ENCODE peak calls at places on chromosomes 5 and 9, in four cellular contexts. V is HepG2, P is HCT116, D is K562. A is an unnamed sample.
A peak's percentile ranks its signal among the peaks of the same experiment; 100 is the strongest.

GRCh38 chr5:138738399-138738798 is 14.8 kb upstream of the CTNNA1 start:
- DNase-seq in V (no peak), P (no peak), D (no peak), A (no peak)

GRCh38 chr5:38996123-38996522 is 78.1 kb downstream of the RICTOR start:
- DNase-seq in V (no peak), P (no peak), D (no peak), A (no peak)

GRCh38 chr5:134227259-134227658 is 1.4 kb upstream of the PPP2CA start:
- DNase-seq in V (peak; percentile 25), P (no peak), D (peak; percentile 39), A (no peak)

GRCh38 chr9:122128432-122129343 is 30.9 kb downstream of the NDUFA8 start:
- DNase-seq in V (no peak), P (no peak), D (no peak), A (no peak)

GRCh38 chr5:147445093-147445492 is 64.8 kb downstream of the DPYSL3 start:
- DNase-seq in V (no peak), P (no peak), D (no peak), A (no peak)

GRCh38 chr5:179866241-179867078 is 7.8 kb upstream of the MRNIP start:
- DNase-seq in V (no peak), P (no peak), D (no peak), A (no peak)

GRCh38 chr5:83172655-83173054 is 95.3 kb downstream of the XRCC4 start:
- DNase-seq in V (no peak), P (no peak), D (no peak), A (no peak)

GRCh38 chr5:6633469-6634326 is 458 bp downstream of the SRD5A1 start:
- DNase-seq in V (no peak), P (no peak), D (peak; percentile 43), A (no peak)

GRCh38 chr9:9912459-9912858 is 700.3 kb downstream of the PTPRD start:
- DNase-seq in V (no peak), P (no peak), D (no peak), A (no peak)

GRCh38 chr5:147626494-147626893 is 116.6 kb upstream of the DPYSL3 start:
- DNase-seq in V (no peak), P (no peak), D (no peak), A (no peak)

GRCh38 chr5:14114615-14115251 is 28.4 kb upstream of the TRIO start:
- DNase-seq in V (no peak), P (no peak), D (no peak), A (no peak)

GRCh38 chr5:61327761-61328753 is 4.0 kb upstream of the ZSWIM6 start:
- DNase-seq in V (peak; percentile 56), P (no peak), D (peak; percentile 13), A (no peak)

GRCh38 chr5:40570408-40571129 is 109.1 kb upstream of the PTGER4 start:
- DNase-seq in V (no peak), P (no peak), D (no peak), A (peak; percentile 78)

GRCh38 chr5:149916317-149917072 is 28.1 kb downstream of the PDE6A start:
- DNase-seq in V (no peak), P (no peak), D (no peak), A (no peak)

GRCh38 chr5:132069561-132069960 is 4.0 kb upstream of the CSF2 start:
- DNase-seq in V (no peak), P (no peak), D (no peak), A (no peak)

GRCh38 chr9:119763260-119763659 is 394.0 kb upstream of the BRINP1 start:
- DNase-seq in V (no peak), P (no peak), D (no peak), A (no peak)

GRCh38 chr9:128385493-128386205 is 14.5 kb downstream of the URM1 start:
- DNase-seq in V (no peak), P (no peak), D (no peak), A (no peak)

DNA sequence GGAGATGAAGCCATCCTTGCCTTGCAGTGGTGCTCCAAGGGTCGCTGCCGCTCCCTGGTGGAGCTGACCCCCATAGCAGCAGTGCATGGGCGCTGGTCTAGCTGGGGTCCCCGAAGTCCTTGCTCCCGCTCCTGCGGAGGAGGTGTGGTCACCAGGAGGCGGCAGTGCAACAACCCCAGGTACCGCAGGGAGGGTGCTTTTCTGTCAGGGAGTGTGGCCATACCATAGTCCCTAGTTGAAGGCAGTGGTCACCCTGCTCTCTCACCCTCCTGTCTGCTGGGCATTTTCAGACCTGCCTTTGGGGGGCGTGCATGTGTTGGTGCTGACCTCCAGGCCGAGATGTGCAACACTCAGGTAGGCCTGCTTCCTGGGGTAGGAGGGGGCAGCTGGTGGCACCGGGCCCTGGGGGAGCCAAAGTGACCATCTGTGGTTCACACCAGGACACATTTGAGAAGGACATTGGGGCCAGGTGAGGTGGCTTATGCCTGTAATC is 11.2 kb downstream of the ADAMTS13 start:
- DNase-seq in V (no peak), P (no peak), D (no peak), A (no peak)
- H3K4me3 ChIP-seq in V (no peak overlapping the region), P (no peak overlapping the region), D (no peak overlapping the region), A (no peak overlapping the region)

DNA sequence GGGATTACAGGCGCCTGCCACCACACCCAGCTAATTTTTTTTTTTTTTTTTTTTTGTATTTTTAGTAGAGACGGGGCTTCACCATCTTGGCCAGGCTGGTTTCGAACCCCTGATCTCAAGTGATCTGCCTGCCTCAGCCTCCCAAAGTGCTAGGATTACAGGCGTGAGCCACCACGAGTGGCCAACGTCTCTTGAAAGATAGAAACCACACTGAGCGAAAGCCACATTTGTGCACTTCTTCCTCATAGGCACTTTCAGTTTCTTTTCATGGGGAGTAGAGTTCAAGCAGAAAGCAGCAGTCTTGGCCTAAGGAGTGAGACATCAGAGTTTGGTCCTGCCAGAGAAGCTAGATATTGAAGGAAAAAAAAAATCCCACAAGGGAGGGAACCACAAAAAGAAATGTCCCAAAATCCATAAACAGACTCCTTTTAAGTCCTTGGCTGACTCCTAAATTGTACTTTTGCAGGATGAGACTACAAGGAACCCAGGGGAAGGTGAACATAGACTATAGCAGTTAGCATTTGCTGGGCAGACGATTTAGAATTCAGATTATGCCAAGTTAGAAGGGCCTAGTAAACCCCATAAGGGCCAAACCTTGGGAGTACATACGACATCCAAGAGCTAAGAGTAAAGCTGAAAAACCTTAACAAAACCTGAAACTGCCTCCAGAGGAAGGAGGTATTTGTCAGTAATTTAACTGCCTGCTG is 43.9 kb upstream of the GLIPR2 start:
- DNase-seq in V (no peak), P (no peak), D (no peak), A (no peak)
- TF ChIP-seq TCF7L2 in V (no peak), P (no peak), D (no peak), A (no peak)

GRCh38 chr5:121975294-121975693 is 13.5 kb downstream of the SRFBP1 start:
- DNase-seq in V (no peak), P (no peak), D (no peak), A (no peak)
- H3K4me3 ChIP-seq in V (no peak overlapping the region), P (no peak overlapping the region), D (no peak overlapping the region), A (no peak overlapping the region)

DNA sequence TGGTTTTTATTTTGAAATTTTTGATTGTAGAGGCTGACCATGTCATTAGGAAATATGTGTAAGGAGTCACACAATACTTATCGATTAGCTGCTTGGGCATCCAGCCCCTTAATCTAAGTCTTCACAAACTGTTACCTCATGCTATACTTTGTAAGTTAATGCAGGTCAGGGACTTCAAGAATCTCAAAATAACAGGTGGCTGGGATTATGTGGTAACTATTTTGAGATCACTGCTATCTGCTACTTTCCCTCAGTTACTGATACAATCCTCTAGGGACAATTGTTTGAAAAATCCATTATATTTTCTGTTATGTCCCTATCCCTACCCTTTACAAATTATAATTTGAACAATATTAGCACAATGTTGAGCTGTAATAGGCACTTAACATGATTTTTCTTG is 21.7 kb downstream of the FTMT start:
- DNase-seq in V (no peak), P (no peak), D (no peak), A (no peak)
- TF ChIP-seq TCF7L2 in V (no peak), P (no peak), D (no peak), A (no peak)

A was measured in Panc1.